ENCODE peak calls at places on chromosomes 7 and 10, in ten cellular contexts. One of them, this sample, is unnamed.

GRCh38 chr10:10727812-10728211 is 289.9 kb upstream of the CELF2 start:
- ATAC-seq in left lung: no peak
- ATAC-seq in body of pancreas: no peak
- ATAC-seq in activated naive CD8-positive, alpha-beta T cell treated with anti-CD3 and anti-CD28 coated beads, Interleukin-2, amount 10 ng/mL, durations not matched to agents 7 days and 5 days: no peak
- ATAC-seq in right cardiac atrium: no peak
- ATAC-seq in IMR-90: no peak
- ATAC-seq in heart left ventricle: no peak
- ATAC-seq in sciatic nerve: no peak
- ATAC-seq in T-cell: no peak
- ATAC-seq in stimulated activated naive CD8-positive, alpha-beta T cell treated with anti-CD3 and anti-CD28 coated beads, Interleukin-15, amount 100 ng/mL, for 72 hours: no peak
- ATAC-seq in this sample: no peak

GRCh38 chr10:26481914-26482550 is 43.9 kb downstream of the APBB1IP start:
- ATAC-seq in left lung: peak
- ATAC-seq in body of pancreas: no peak
- ATAC-seq in activated naive CD8-positive, alpha-beta T cell treated with anti-CD3 and anti-CD28 coated beads, Interleukin-2, amount 10 ng/mL, durations not matched to agents 7 days and 5 days: peak
- ATAC-seq in right cardiac atrium: no peak
- ATAC-seq in IMR-90: no peak
- ATAC-seq in heart left ventricle: no peak
- ATAC-seq in sciatic nerve: peak
- ATAC-seq in T-cell: peak
- ATAC-seq in stimulated activated naive CD8-positive, alpha-beta T cell treated with anti-CD3 and anti-CD28 coated beads, Interleukin-15, amount 100 ng/mL, for 72 hours: peak
- ATAC-seq in this sample: peak

GRCh38 chr7:105638324-105638723 is 57.0 kb upstream of the EFCAB10 start:
- ATAC-seq in left lung: no peak
- ATAC-seq in body of pancreas: no peak
- ATAC-seq in activated naive CD8-positive, alpha-beta T cell treated with anti-CD3 and anti-CD28 coated beads, Interleukin-2, amount 10 ng/mL, durations not matched to agents 7 days and 5 days: no peak
- ATAC-seq in right cardiac atrium: no peak
- ATAC-seq in IMR-90: no peak
- ATAC-seq in heart left ventricle: no peak
- ATAC-seq in sciatic nerve: no peak
- ATAC-seq in T-cell: no peak
- ATAC-seq in stimulated activated naive CD8-positive, alpha-beta T cell treated with anti-CD3 and anti-CD28 coated beads, Interleukin-15, amount 100 ng/mL, for 72 hours: no peak
- ATAC-seq in this sample: no peak

GRCh38 chr10:34711500-34711899 is 103.6 kb downstream of the PARD3 start:
- ATAC-seq in left lung: peak
- ATAC-seq in body of pancreas: peak
- ATAC-seq in activated naive CD8-positive, alpha-beta T cell treated with anti-CD3 and anti-CD28 coated beads, Interleukin-2, amount 10 ng/mL, durations not matched to agents 7 days and 5 days: no peak
- ATAC-seq in right cardiac atrium: peak
- ATAC-seq in IMR-90: peak
- ATAC-seq in heart left ventricle: peak
- ATAC-seq in sciatic nerve: peak
- ATAC-seq in T-cell: no peak
- ATAC-seq in stimulated activated naive CD8-positive, alpha-beta T cell treated with anti-CD3 and anti-CD28 coated beads, Interleukin-15, amount 100 ng/mL, for 72 hours: no peak
- ATAC-seq in this sample: no peak

GRCh38 chr10:71242621-71243009 is 30.2 kb downstream of the UNC5B start:
- ATAC-seq in left lung: no peak
- ATAC-seq in body of pancreas: no peak
- ATAC-seq in activated naive CD8-positive, alpha-beta T cell treated with anti-CD3 and anti-CD28 coated beads, Interleukin-2, amount 10 ng/mL, durations not matched to agents 7 days and 5 days: no peak
- ATAC-seq in right cardiac atrium: no peak
- ATAC-seq in IMR-90: no peak
- ATAC-seq in heart left ventricle: no peak
- ATAC-seq in sciatic nerve: no peak
- ATAC-seq in T-cell: no peak
- ATAC-seq in stimulated activated naive CD8-positive, alpha-beta T cell treated with anti-CD3 and anti-CD28 coated beads, Interleukin-15, amount 100 ng/mL, for 72 hours: no peak
- ATAC-seq in this sample: no peak

GRCh38 chr10:124532106-124532641 is 70.6 kb downstream of the LHPP start:
- ATAC-seq in left lung: no peak
- ATAC-seq in body of pancreas: no peak
- ATAC-seq in activated naive CD8-positive, alpha-beta T cell treated with anti-CD3 and anti-CD28 coated beads, Interleukin-2, amount 10 ng/mL, durations not matched to agents 7 days and 5 days: no peak
- ATAC-seq in right cardiac atrium: no peak
- ATAC-seq in IMR-90: no peak
- ATAC-seq in heart left ventricle: no peak
- ATAC-seq in sciatic nerve: no peak
- ATAC-seq in T-cell: no peak
- ATAC-seq in stimulated activated naive CD8-positive, alpha-beta T cell treated with anti-CD3 and anti-CD28 coated beads, Interleukin-15, amount 100 ng/mL, for 72 hours: no peak
- ATAC-seq in this sample: no peak

GRCh38 chr7:132723506-132724081 is 147.3 kb upstream of the PLXNA4 start:
- ATAC-seq in left lung: no peak
- ATAC-seq in body of pancreas: no peak
- ATAC-seq in activated naive CD8-positive, alpha-beta T cell treated with anti-CD3 and anti-CD28 coated beads, Interleukin-2, amount 10 ng/mL, durations not matched to agents 7 days and 5 days: no peak
- ATAC-seq in right cardiac atrium: no peak
- ATAC-seq in IMR-90: no peak
- ATAC-seq in heart left ventricle: no peak
- ATAC-seq in sciatic nerve: no peak
- ATAC-seq in T-cell: no peak
- ATAC-seq in stimulated activated naive CD8-positive, alpha-beta T cell treated with anti-CD3 and anti-CD28 coated beads, Interleukin-15, amount 100 ng/mL, for 72 hours: no peak
- ATAC-seq in this sample: no peak

GRCh38 chr10:98260350-98260749 is 7.6 kb downstream of the LOXL4 start:
- ATAC-seq in left lung: peak
- ATAC-seq in body of pancreas: no peak
- ATAC-seq in activated naive CD8-positive, alpha-beta T cell treated with anti-CD3 and anti-CD28 coated beads, Interleukin-2, amount 10 ng/mL, durations not matched to agents 7 days and 5 days: no peak
- ATAC-seq in right cardiac atrium: no peak
- ATAC-seq in IMR-90: peak
- ATAC-seq in heart left ventricle: no peak
- ATAC-seq in sciatic nerve: no peak
- ATAC-seq in T-cell: no peak
- ATAC-seq in stimulated activated naive CD8-positive, alpha-beta T cell treated with anti-CD3 and anti-CD28 coated beads, Interleukin-15, amount 100 ng/mL, for 72 hours: no peak
- ATAC-seq in this sample: no peak

GRCh38 chr7:159144756-159145543 is at the start of gene VIPR2:
- ATAC-seq in left lung: peak
- ATAC-seq in body of pancreas: peak
- ATAC-seq in activated naive CD8-positive, alpha-beta T cell treated with anti-CD3 and anti-CD28 coated beads, Interleukin-2, amount 10 ng/mL, durations not matched to agents 7 days and 5 days: no peak
- ATAC-seq in right cardiac atrium: peak
- ATAC-seq in IMR-90: no peak
- ATAC-seq in heart left ventricle: peak
- ATAC-seq in sciatic nerve: peak
- ATAC-seq in T-cell: peak
- ATAC-seq in stimulated activated naive CD8-positive, alpha-beta T cell treated with anti-CD3 and anti-CD28 coated beads, Interleukin-15, amount 100 ng/mL, for 72 hours: peak
- ATAC-seq in this sample: peak

GRCh38 chr10:98270026-98270740 is 2.2 kb upstream of the LOXL4 start:
- ATAC-seq in left lung: no peak
- ATAC-seq in body of pancreas: no peak
- ATAC-seq in activated naive CD8-positive, alpha-beta T cell treated with anti-CD3 and anti-CD28 coated beads, Interleukin-2, amount 10 ng/mL, durations not matched to agents 7 days and 5 days: no peak
- ATAC-seq in right cardiac atrium: no peak
- ATAC-seq in IMR-90: no peak
- ATAC-seq in heart left ventricle: no peak
- ATAC-seq in sciatic nerve: no peak
- ATAC-seq in T-cell: no peak
- ATAC-seq in stimulated activated naive CD8-positive, alpha-beta T cell treated with anti-CD3 and anti-CD28 coated beads, Interleukin-15, amount 100 ng/mL, for 72 hours: no peak
- ATAC-seq in this sample: no peak

GRCh38 chr7:103307487-103308231 is 10.4 kb downstream of the PMPCB start:
- ATAC-seq in left lung: no peak
- ATAC-seq in body of pancreas: no peak
- ATAC-seq in activated naive CD8-positive, alpha-beta T cell treated with anti-CD3 and anti-CD28 coated beads, Interleukin-2, amount 10 ng/mL, durations not matched to agents 7 days and 5 days: no peak
- ATAC-seq in right cardiac atrium: no peak
- ATAC-seq in IMR-90: peak
- ATAC-seq in heart left ventricle: no peak
- ATAC-seq in sciatic nerve: no peak
- ATAC-seq in T-cell: no peak
- ATAC-seq in stimulated activated naive CD8-positive, alpha-beta T cell treated with anti-CD3 and anti-CD28 coated beads, Interleukin-15, amount 100 ng/mL, for 72 hours: no peak
- ATAC-seq in this sample: peak

GRCh38 chr10:132865236-132865635 is 77.1 kb downstream of the CFAP46 start:
- ATAC-seq in left lung: no peak
- ATAC-seq in body of pancreas: no peak
- ATAC-seq in activated naive CD8-positive, alpha-beta T cell treated with anti-CD3 and anti-CD28 coated beads, Interleukin-2, amount 10 ng/mL, durations not matched to agents 7 days and 5 days: peak
- ATAC-seq in right cardiac atrium: no peak
- ATAC-seq in IMR-90: no peak
- ATAC-seq in heart left ventricle: no peak
- ATAC-seq in sciatic nerve: no peak
- ATAC-seq in T-cell: no peak
- ATAC-seq in stimulated activated naive CD8-positive, alpha-beta T cell treated with anti-CD3 and anti-CD28 coated beads, Interleukin-15, amount 100 ng/mL, for 72 hours: no peak
- ATAC-seq in this sample: no peak